ENCODE peak calls at places on chromosome 9, in four cellular contexts. One of them, this sample, is unnamed.

GRCh38 chr9:16461231-16461840 is 409.1 kb downstream of the BNC2 start:
- DNase-seq in AG09309: no peak
- DNase-seq in fibroblast of lung: no peak
- DNase-seq in astrocyte: peak; percentile 47
- DNase-seq in this sample: no peak

GRCh38 chr9:7402704-7403389 is 396.7 kb downstream of the DMAC1 start:
- DNase-seq in AG09309: peak; percentile 10
- DNase-seq in fibroblast of lung: peak; percentile 2
- DNase-seq in astrocyte: no peak
- DNase-seq in this sample: no peak

GRCh38 chr9:3879731-3880493 is 354.1 kb upstream of the RFX3 start:
- DNase-seq in astrocyte: no peak
- DNase-seq in AG09309: no peak
- DNase-seq in fibroblast of lung: no peak
- DNase-seq in this sample: no peak

GRCh38 chr9:108933231-108933630 is 693 bp downstream of the ELP1 start:
- DNase-seq in fibroblast of lung: peak; percentile 12
- DNase-seq in AG09309: no peak
- DNase-seq in astrocyte: peak; percentile 11
- DNase-seq in this sample: no peak

GRCh38 chr9:18075253-18075977 is 398.5 kb upstream of the ADAMTSL1 start:
- DNase-seq in fibroblast of lung: no peak
- DNase-seq in AG09309: no peak
- DNase-seq in astrocyte: no peak
- DNase-seq in this sample: no peak

GRCh38 chr9:131290039-131290766 is 680 bp downstream of the PLPP7 start:
- DNase-seq in fibroblast of lung: no peak
- DNase-seq in AG09309: no peak
- DNase-seq in astrocyte: no peak
- DNase-seq in this sample: no peak

GRCh38 chr9:124259273-124260078 is 1.7 kb downstream of the NEK6 start:
- DNase-seq in astrocyte: peak; percentile 90
- DNase-seq in fibroblast of lung: peak; percentile 91
- DNase-seq in AG09309: peak; percentile 63
- DNase-seq in this sample: no peak

GRCh38 chr9:89928106-89928505 is 323.3 kb downstream of the GADD45G start:
- DNase-seq in AG09309: no peak
- DNase-seq in astrocyte: no peak
- DNase-seq in fibroblast of lung: no peak
- DNase-seq in this sample: no peak

GRCh38 chr9:10232352-10232930 is 380.4 kb downstream of the PTPRD start:
- DNase-seq in AG09309: no peak
- DNase-seq in astrocyte: peak; percentile 0
- DNase-seq in fibroblast of lung: peak; percentile 58
- DNase-seq in this sample: no peak

GRCh38 chr9:27542519-27542918 is 12.9 kb upstream of the MOB3B start:
- DNase-seq in AG09309: no peak
- DNase-seq in astrocyte: peak; percentile 7
- DNase-seq in fibroblast of lung: no peak
- DNase-seq in this sample: no peak

GRCh38 chr9:16652511-16653101 is 217.9 kb downstream of the BNC2 start:
- DNase-seq in fibroblast of lung: peak; percentile 64
- DNase-seq in astrocyte: no peak
- DNase-seq in AG09309: no peak
- DNase-seq in this sample: no peak

GRCh38 chr9:131310833-131311554 is 21.5 kb downstream of the PLPP7 start:
- DNase-seq in fibroblast of lung: no peak
- DNase-seq in astrocyte: no peak
- DNase-seq in AG09309: no peak
- DNase-seq in this sample: no peak

GRCh38 chr9:34279431-34279830 is 49.6 kb downstream of the KIF24 start:
- DNase-seq in fibroblast of lung: no peak
- DNase-seq in astrocyte: no peak
- DNase-seq in AG09309: no peak
- DNase-seq in this sample: no peak

GRCh38 chr9:94029932-94030317 is 54.3 kb upstream of the PTPDC1 start:
- DNase-seq in AG09309: no peak
- DNase-seq in astrocyte: no peak
- DNase-seq in fibroblast of lung: no peak
- DNase-seq in this sample: no peak

GRCh38 chr9:98255064-98255577 is 328 bp downstream of the TBC1D2 start:
- DNase-seq in AG09309: no peak
- DNase-seq in astrocyte: peak; percentile 51
- DNase-seq in fibroblast of lung: peak; percentile 47
- DNase-seq in this sample: no peak

GRCh38 chr9:133134419-133135190 is 13.6 kb upstream of the RALGDS start:
- DNase-seq in astrocyte: no peak
- DNase-seq in AG09309: no peak
- DNase-seq in fibroblast of lung: no peak
- DNase-seq in this sample: no peak

GRCh38 chr9:115594551-115594950 is 476.6 kb upstream of the TNC start:
- DNase-seq in fibroblast of lung: no peak
- DNase-seq in AG09309: no peak
- DNase-seq in astrocyte: no peak
- DNase-seq in this sample: no peak

This sample was measured in cortex of kidney.